ENCODE peak calls at places on chromosome 18, in eight cellular contexts. Q is kidney; K is foreskin fibroblast; X is GF-D8; E is naive thymus-derived CD8-positive, alpha-beta T cell; Y is NB4; R is MV-4-11; G is HTR-8/SVneo. N is an unnamed sample.
A peak's percentile ranks its signal among the peaks of the same experiment; 100 is the strongest.

GRCh38 chr18:9872823-9873222 is 12.9 kb upstream of the TXNDC2 start:
- DNase-seq in K (no peak), Q (no peak), X (no peak), E (no peak), R (no peak), G (no peak), Y (no peak), N (no peak)

GRCh38 chr18:75230210-75231052 is 19.8 kb downstream of the TSHZ1 start:
- DNase-seq in E (no peak), R (no peak), K (no peak), Y (no peak), Q (no peak), G (no peak), X (no peak), N (no peak)

GRCh38 chr18:58538604-58539386 is 90.1 kb downstream of the ALPK2 start:
- DNase-seq in E (no peak), X (no peak), K (no peak), Q (no peak), G (no peak), Y (peak; percentile 7), R (no peak), N (no peak)

GRCh38 chr18:22020127-22020866 is 149.1 kb upstream of the GATA6 start:
- DNase-seq in X (no peak), K (no peak), R (no peak), G (no peak), E (no peak), Q (no peak), Y (no peak), N (no peak)

GRCh38 chr18:57211776-57212175 is 64.9 kb downstream of the BOD1L2 start:
- DNase-seq in G (no peak), E (no peak), Y (no peak), X (no peak), Q (no peak), R (no peak), K (no peak), N (no peak)

GRCh38 chr18:29307231-29307630 is 1130.3 kb upstream of the CDH2 start:
- DNase-seq in K (no peak), Y (no peak), G (no peak), R (no peak), E (no peak), Q (no peak), X (no peak), N (no peak)

GRCh38 chr18:28637897-28638296 is 461.0 kb upstream of the CDH2 start:
- DNase-seq in Y (peak; percentile 2), Q (no peak), K (no peak), E (no peak), X (no peak), G (no peak), R (no peak), N (no peak)

GRCh38 chr18:22189431-22189830 is 20.0 kb downstream of the GATA6 start:
- DNase-seq in E (no peak), K (no peak), X (no peak), G (no peak), Y (no peak), R (no peak), Q (no peak), N (no peak)

GRCh38 chr18:74946646-74947045 is 262.3 kb downstream of the PTGR3 start:
- DNase-seq in E (no peak), Y (no peak), G (no peak), Q (no peak), K (no peak), X (no peak), R (no peak), N (no peak)

GRCh38 chr18:5052491-5052890 is 144.6 kb downstream of the AKAIN1 start:
- DNase-seq in Y (no peak), X (no peak), K (no peak), E (no peak), R (no peak), Q (no peak), G (no peak), N (no peak)

GRCh38 chr18:75854808-75855207 is 427.3 kb upstream of the SMIM21 start:
- DNase-seq in Q (no peak), R (no peak), Y (no peak), G (no peak), X (no peak), K (no peak), E (no peak), N (no peak)

GRCh38 chr18:2411381-2411977 is 159.8 kb downstream of the METTL4 start:
- DNase-seq in K (peak; percentile 57), R (no peak), X (no peak), G (peak; percentile 5), E (no peak), Q (no peak), Y (no peak), N (no peak)

GRCh38 chr18:79804130-79804772 is 6.5 kb downstream of the KCNG2 start:
- DNase-seq in R (no peak), K (no peak), X (no peak), E (peak; percentile 46), G (no peak), Y (no peak), Q (peak; percentile 59), N (no peak)

GRCh38 chr18:9808190-9808529 is 77.6 kb upstream of the TXNDC2 start:
- DNase-seq in X (no peak), Y (no peak), K (no peak), R (no peak), Q (no peak), G (no peak), E (no peak), N (no peak)

GRCh38 chr18:35049111-35050003 is 8.1 kb downstream of the MAPRE2 start:
- DNase-seq in X (no peak), R (peak; percentile 30), Y (peak; percentile 44), K (no peak), G (no peak), E (no peak), Q (no peak), N (no peak)

GRCh38 chr18:41809652-41810051 is 145.4 kb upstream of the PIK3C3 start:
- DNase-seq in X (no peak), R (no peak), E (no peak), K (no peak), Y (peak; percentile 6), G (no peak), Q (no peak), N (no peak)

GRCh38 chr18:62576277-62576676 is 53.5 kb downstream of the ZCCHC2 start:
- DNase-seq in K (no peak), E (no peak), Y (no peak), G (no peak), Q (no peak), X (no peak), R (no peak), N (no peak)

GRCh38 chr18:50194623-50195532 is at the start of gene MYO5B:
- DNase-seq in X (no peak), E (peak; percentile 50), Y (no peak), R (no peak), Q (peak; percentile 93), G (no peak), K (no peak), N (peak; percentile 11)

GRCh38 chr18:10140461-10140911 is 226.7 kb downstream of the VAPA start:
- DNase-seq in K (peak; percentile 81), E (no peak), Q (no peak), G (no peak), X (no peak), R (peak; percentile 91), Y (peak; percentile 87), N (no peak)

GRCh38 chr18:55934801-55935200 is 346.8 kb upstream of the TCF4 start:
- DNase-seq in G (no peak), E (no peak), K (no peak), R (no peak), Y (no peak), Q (no peak), X (no peak), N (no peak)

GRCh38 chr18:79630266-79631095 is 49.1 kb upstream of the CTDP1 start:
- DNase-seq in Y (peak; percentile 64), K (no peak), E (no peak), Q (peak; percentile 67), R (peak; percentile 82), G (no peak), X (no peak), N (no peak)

GRCh38 chr18:79903787-79904356 is 47.6 kb downstream of the SLC66A2 start:
- DNase-seq in R (no peak), X (no peak), Y (no peak), K (no peak), Q (no peak), E (no peak), G (no peak), N (no peak)

GRCh38 chr18:68221116-68221724 is 493.7 kb downstream of the TMX3 start:
- DNase-seq in E (no peak), X (no peak), K (no peak), G (no peak), R (no peak), Y (no peak), Q (no peak), N (no peak)

GRCh38 chr18:45556217-45556616 is 59.1 kb upstream of the SLC14A2 start:
- DNase-seq in K (no peak), E (no peak), R (no peak), Y (no peak), X (no peak), Q (no peak), G (no peak), N (no peak)

GRCh38 chr18:5556317-5556974 is 12.6 kb upstream of the EPB41L3 start:
- DNase-seq in E (no peak), G (no peak), Q (no peak), Y (no peak), R (no peak), X (no peak), K (no peak), N (no peak)

GRCh38 chr18:6054443-6054842 is 159.1 kb upstream of the TMEM200C start:
- DNase-seq in Q (no peak), K (no peak), R (no peak), X (no peak), G (no peak), Y (no peak), E (no peak), N (no peak)

GRCh38 chr18:33745396-33745795 is 167.4 kb downstream of the ASXL3 start:
- DNase-seq in X (no peak), Q (no peak), R (no peak), Y (no peak), E (no peak), K (no peak), G (no peak), N (no peak)

GRCh38 chr18:77207540-77207939 is 42.1 kb upstream of the GALR1 start:
- DNase-seq in K (peak; percentile 57), X (peak; percentile 8), R (peak; percentile 30), G (peak; percentile 47), E (peak; percentile 64), Y (peak; percentile 59), Q (peak; percentile 89), N (no peak)

GRCh38 chr18:28961669-28962228 is 784.8 kb upstream of the CDH2 start:
- DNase-seq in X (peak; percentile 5), Q (no peak), K (no peak), E (no peak), G (peak; percentile 8), Y (peak; percentile 38), R (peak; percentile 5), N (peak; percentile 13)

GRCh38 chr18:13621886-13622619 is 104.3 kb downstream of the FAM210A start:
- DNase-seq in Q (no peak), X (no peak), R (no peak), Y (no peak), K (no peak), G (no peak), E (no peak), N (no peak)

GRCh38 chr18:76821356-76821874 is 942 bp upstream of the ZNF236 start:
- DNase-seq in Q (no peak), Y (peak; percentile 32), K (no peak), X (no peak), G (no peak), R (no peak), E (no peak), N (no peak)